ENCODE peak calls at places on chromosomes 4 and X, in five cellular contexts. M is sigmoid colon, F is endothelial cell of umbilical vein, G is SK-N-MC, Q is breast epithelium. J is an unnamed sample.

GRCh38 chr4:155392486-155393184 is 15.9 kb upstream of the MAP9 start:
- DNase-seq in G (no peak), Q (no peak), M (no peak), F (no peak), J (no peak)

GRCh38 chr4:170391066-170391754 is 301.5 kb upstream of the AADAT start:
- DNase-seq in Q (no peak), F (no peak), M (no peak), G (no peak), J (no peak)

GRCh38 chr4:74793757-74794340 is 474 bp downstream of the BTC start:
- DNase-seq in Q (peak; percentile 61), M (peak; percentile 81), F (peak; percentile 26), G (no peak), J (peak; percentile 60)

GRCh38 chrX:119880552-119881437 is 9.2 kb downstream of the NDUFA1 start:
- DNase-seq in F (peak; percentile 44), M (no peak), G (no peak), Q (no peak), J (no peak)

GRCh38 chrX:73262991-73263390 is 48.3 kb upstream of the NAP1L2 start:
- DNase-seq in G (no peak), M (no peak), F (peak; percentile 0), Q (no peak), J (no peak)

GRCh38 chrX:17474892-17475291 is 99.9 kb downstream of the NHS start:
- DNase-seq in G (no peak), F (no peak), Q (no peak), M (no peak), J (no peak)

GRCh38 chr4:78325244-78326187 is 226.1 kb upstream of the ANXA3 start:
- DNase-seq in G (peak; percentile 55), M (no peak), F (no peak), Q (no peak), J (no peak)

GRCh38 chrX:3549442-3549875 is 164.0 kb downstream of the PRKX start:
- DNase-seq in Q (peak; percentile 48), M (no peak), F (no peak), G (no peak), J (no peak)

GRCh38 chrX:123476636-123477219 is 256.1 kb downstream of the THOC2 start:
- DNase-seq in F (no peak), M (no peak), G (no peak), Q (no peak), J (no peak)

GRCh38 chr4:152273343-152273742 is 262.5 kb downstream of the FBXW7 start:
- DNase-seq in F (no peak), G (no peak), M (no peak), Q (no peak), J (no peak)

DNA sequence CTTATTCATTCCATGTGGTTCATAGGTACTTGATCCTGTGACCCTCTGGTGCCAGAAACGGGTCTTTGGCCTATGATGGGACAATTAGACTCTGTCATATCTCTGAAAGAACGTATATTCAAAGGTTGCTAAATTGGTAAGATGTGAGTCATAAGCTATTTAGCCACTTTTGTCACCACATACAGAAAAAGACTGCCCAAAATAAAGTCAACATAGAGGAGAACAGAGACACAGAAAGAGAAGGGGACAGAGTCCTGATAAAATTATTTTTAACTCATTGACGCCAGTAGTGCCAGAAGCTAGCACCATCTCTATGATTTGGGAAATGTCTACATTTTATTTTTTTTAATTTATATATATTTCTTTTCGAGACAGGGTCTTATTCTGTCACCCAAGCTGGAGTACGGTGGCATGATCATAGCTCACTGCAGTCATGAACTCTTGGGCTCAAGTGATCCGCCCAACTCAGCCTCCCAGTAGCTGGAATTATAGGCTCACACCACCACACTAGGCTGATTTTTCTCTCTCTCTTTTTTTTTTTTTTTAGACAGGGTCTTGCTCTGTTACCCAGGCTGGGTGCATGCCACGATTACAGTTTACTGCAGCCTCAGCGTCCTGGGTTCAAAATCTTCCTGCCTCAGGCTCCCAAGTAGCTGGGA is 92.1 kb upstream of the COX18 start:
- DNase-seq in M (no peak), Q (no peak), G (no peak), F (no peak), J (no peak)
- TF ChIP-seq POLR2AphosphoS5 in M (no peak), Q (no peak), G (no peak), F (no peak), J (no peak)

DNA sequence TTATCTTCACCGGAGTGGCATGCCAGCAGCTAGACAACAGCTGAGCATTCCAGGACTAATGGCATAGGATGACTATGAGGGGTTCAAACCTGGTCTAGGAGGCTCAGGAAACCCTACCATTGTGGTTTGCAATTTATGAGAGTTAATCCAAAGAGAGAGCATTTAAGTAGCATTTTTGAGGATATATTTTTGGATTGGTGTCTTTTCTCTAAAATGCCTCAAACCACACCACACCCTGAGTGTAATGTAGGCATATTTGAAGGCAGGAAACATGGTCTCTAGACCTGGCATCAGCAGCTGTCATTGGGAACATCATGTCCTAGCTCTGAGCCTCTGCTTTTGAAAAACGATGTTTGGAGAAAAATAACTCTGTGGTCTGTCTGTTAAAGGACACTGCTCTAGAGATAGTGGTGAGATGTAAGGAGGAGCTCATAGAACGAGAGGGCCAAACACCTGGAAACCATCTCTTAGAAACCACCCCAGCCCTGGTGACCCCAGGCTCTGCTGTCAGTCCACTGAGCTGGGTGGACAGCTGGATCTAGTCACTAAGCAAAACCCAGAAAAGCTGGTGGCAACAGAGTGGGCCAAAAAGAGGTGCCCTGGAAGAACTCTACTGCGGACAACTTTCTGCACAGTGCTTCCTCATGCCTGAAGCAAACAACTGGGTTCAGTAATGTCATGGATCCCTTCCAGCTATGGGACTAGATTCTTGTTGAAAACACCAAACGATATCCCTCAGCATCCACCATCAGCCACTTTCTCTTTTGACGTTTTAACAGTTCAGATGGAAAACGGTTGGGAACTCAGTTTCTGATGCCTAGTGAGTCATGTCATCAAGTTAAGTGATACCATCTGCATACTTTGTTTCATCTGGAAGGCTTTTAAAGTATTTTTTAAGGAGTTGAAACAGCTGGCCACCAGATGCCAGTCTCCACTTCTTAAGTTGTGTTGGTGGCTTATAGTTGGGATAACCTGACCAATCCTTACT is 100.2 kb upstream of the C1QTNF7 start:
- DNase-seq in M (no peak), F (no peak), G (no peak), Q (no peak), J (no peak)
- TF ChIP-seq POLR2AphosphoS5 in M (peak; percentile 65), F (no peak), G (no peak), Q (no peak), J (no peak)

DNA sequence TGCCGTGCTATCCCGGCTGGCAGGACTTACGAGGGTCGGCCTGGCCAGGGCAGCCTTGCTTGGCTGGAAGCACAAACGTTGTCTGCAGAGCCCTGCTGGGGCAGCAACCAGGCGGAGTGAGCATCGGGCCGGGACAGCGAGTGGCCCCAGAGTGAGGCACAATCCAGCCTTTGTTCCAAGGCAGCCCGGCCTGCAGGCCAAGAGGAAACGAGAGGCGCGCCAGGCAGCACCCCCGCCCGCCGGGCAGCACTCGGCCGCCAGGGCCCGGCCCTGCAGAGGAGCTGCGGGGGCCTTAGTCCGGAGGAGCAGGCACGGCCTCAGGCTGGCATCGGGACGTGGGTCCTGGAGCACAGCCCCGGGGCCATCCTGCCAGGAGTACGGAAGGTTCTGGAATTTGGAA is 24.1 kb downstream of the FGFRL1 start:
- DNase-seq in M (no peak), Q (no peak), G (no peak), F (peak; percentile 34), J (no peak)
- TF ChIP-seq POLR2AphosphoS5 in M (no peak), Q (no peak), G (no peak), F (no peak), J (no peak)

GRCh38 chr4:61553562-61554125 is 353.5 kb downstream of the ADGRL3 start:
- DNase-seq in G (no peak), M (no peak), F (no peak), Q (no peak), J (no peak)

GRCh38 chr4:61556277-61556676 is 356.2 kb downstream of the ADGRL3 start:
- DNase-seq in M (no peak), Q (no peak), G (no peak), F (no peak), J (no peak)

GRCh38 chr4:61561028-61561427 is 360.9 kb downstream of the ADGRL3 start:
- DNase-seq in M (no peak), F (no peak), Q (no peak), G (no peak), J (no peak)

DNA sequence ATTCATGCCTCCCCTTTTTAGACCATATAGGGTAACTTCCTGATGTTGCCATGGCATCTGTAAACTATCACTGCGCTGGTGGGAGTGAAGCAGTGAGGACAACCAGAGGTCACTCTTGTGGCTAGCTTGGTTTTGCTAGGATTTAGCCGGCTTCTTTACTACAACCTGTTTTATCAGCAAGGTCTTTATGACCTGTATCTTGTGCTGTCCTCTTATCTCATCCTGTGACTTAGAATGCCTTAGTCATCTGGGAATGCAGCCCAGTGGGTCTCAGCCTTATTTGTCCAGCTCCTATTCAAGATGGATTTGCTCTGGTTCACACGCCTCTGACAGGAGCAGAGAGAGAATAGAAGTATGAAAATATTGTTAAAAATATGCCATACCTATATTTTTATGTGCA is 355.7 kb downstream of the ADGRL3 start:
- DNase-seq in Q (no peak), F (peak; percentile 19), M (no peak), G (no peak), J (no peak)
- TF ChIP-seq POLR2AphosphoS5 in Q (no peak), F (no peak), M (no peak), G (no peak), J (no peak)

GRCh38 chr4:139177049-139177887 is at the start of gene ELF2:
- DNase-seq in G (no peak), F (peak; percentile 84), M (peak; percentile 98), Q (peak; percentile 91), J (peak; percentile 95)
- TF ChIP-seq POLR2AphosphoS5 in G (peak; percentile 44), F (no peak), M (peak; percentile 78), Q (peak; percentile 9), J (no peak)

GRCh38 chr4:6342530-6343293 is 73.1 kb downstream of the WFS1 start:
- DNase-seq in G (no peak), F (no peak), Q (no peak), M (no peak), J (no peak)
- TF ChIP-seq POLR2AphosphoS5 in G (no peak), F (no peak), Q (no peak), M (no peak), J (no peak)

GRCh38 chr4:73612032-73612431 is 8.2 kb downstream of the RASSF6 start:
- DNase-seq in Q (no peak), F (no peak), M (no peak), G (no peak), J (no peak)
- TF ChIP-seq POLR2AphosphoS5 in Q (no peak), F (no peak), M (no peak), G (no peak), J (no peak)

GRCh38 chr4:38784141-38784540 is 1.4 kb upstream of the TLR10 start:
- DNase-seq in Q (no peak), M (no peak), F (no peak), G (no peak), J (no peak)
- TF ChIP-seq POLR2AphosphoS5 in Q (no peak), M (no peak), F (no peak), G (no peak), J (no peak)